ENCODE peak calls at places on chromosome 14, in nine cellular contexts. U is neural progenitor cell, M is foreskin fibroblast, E is astrocyte, F is mesothelial cell of epicardium, Q is sigmoid colon, I is GM13976, V is progenitor cell of endocrine pancreas, T is K562. G is an unnamed sample.

GRCh38 chr14:105087308-105087962 is 22.2 kb upstream of the GPR132 start:
- DNase-seq in U (peak; percentile 76), M (peak; percentile 74), E (peak; percentile 63), F (no peak), Q (peak; percentile 80), I (peak; percentile 79), V (no peak), T (peak; percentile 40), G (no peak)

GRCh38 chr14:53124778-53125177 is 28.3 kb downstream of the DDHD1 start:
- DNase-seq in U (no peak), M (no peak), E (no peak), F (no peak), Q (no peak), I (no peak), V (no peak), T (no peak), G (no peak)

GRCh38 chr14:35362911-35363374 is 41.6 kb downstream of the NFKBIA start:
- DNase-seq in U (no peak), M (peak; percentile 38), E (peak; percentile 78), F (no peak), Q (no peak), I (no peak), V (no peak), T (no peak), G (no peak)

GRCh38 chr14:34713681-34714319 is 593 bp downstream of the CFL2 start:
- DNase-seq in U (peak; percentile 26), M (peak; percentile 84), E (peak; percentile 83), F (no peak), Q (peak; percentile 79), I (peak; percentile 39), V (no peak), T (peak; percentile 7), G (no peak)

GRCh38 chr14:92726135-92726932 is 22.1 kb downstream of the LGMN start:
- DNase-seq in U (no peak), M (peak; percentile 82), E (peak; percentile 89), F (no peak), Q (peak; percentile 83), I (no peak), V (no peak), T (peak; percentile 47), G (no peak)

GRCh38 chr14:63308723-63309317 is 9.9 kb downstream of the GPHB5 start:
- DNase-seq in U (peak; percentile 63), M (peak; percentile 49), E (no peak), F (no peak), Q (no peak), I (no peak), V (no peak), T (peak; percentile 6), G (no peak)

GRCh38 chr14:94129758-94130414 is 482 bp upstream of the IFI27L2 start:
- DNase-seq in U (peak; percentile 75), M (peak; percentile 88), E (peak; percentile 35), F (no peak), Q (no peak), I (peak; percentile 40), V (no peak), T (peak; percentile 37), G (peak; percentile 38)

GRCh38 chr14:61288228-61288627 is 7.1 kb upstream of the TMEM30B start:
- DNase-seq in U (no peak), M (no peak), E (no peak), F (no peak), Q (no peak), I (no peak), V (no peak), T (no peak), G (no peak)

GRCh38 chr14:58738876-58739275 is 101.1 kb downstream of the DACT1 start:
- DNase-seq in U (no peak), M (peak; percentile 67), E (no peak), F (no peak), Q (no peak), I (no peak), V (no peak), T (no peak), G (no peak)

GRCh38 chr14:59882957-59883356 is 12.4 kb upstream of the RTN1 start:
- DNase-seq in U (peak; percentile 27), M (no peak), E (no peak), F (no peak), Q (no peak), I (no peak), V (no peak), T (peak; percentile 17), G (no peak)

GRCh38 chr14:94110552-94111181 is at the start of gene IFI27:
- DNase-seq in U (no peak), M (peak; percentile 74), E (peak; percentile 43), F (no peak), Q (peak; percentile 76), I (no peak), V (no peak), T (peak; percentile 44), G (no peak)

GRCh38 chr14:103730490-103731035 is 15.0 kb downstream of the ZFYVE21 start:
- DNase-seq in U (no peak), M (no peak), E (peak; percentile 33), F (no peak), Q (no peak), I (no peak), V (no peak), T (peak; percentile 44), G (no peak)

GRCh38 chr14:92880351-92880750 is 42.6 kb upstream of the CHGA start:
- DNase-seq in U (no peak), M (no peak), E (no peak), F (no peak), Q (no peak), I (no peak), V (no peak), T (no peak), G (no peak)

GRCh38 chr14:71363961-71364360 is 456.7 kb downstream of the PCNX1 start:
- DNase-seq in U (no peak), M (peak; percentile 74), E (peak; percentile 75), F (no peak), Q (no peak), I (no peak), V (no peak), T (no peak), G (no peak)

GRCh38 chr14:82070040-82070439 is 536.4 kb upstream of the SEL1L start:
- DNase-seq in U (no peak), M (no peak), E (no peak), F (no peak), Q (no peak), I (no peak), V (no peak), T (no peak), G (no peak)

GRCh38 chr14:83994020-83994419 is 1535.9 kb upstream of the FLRT2 start:
- DNase-seq in U (no peak), M (peak; percentile 85), E (peak; percentile 29), F (no peak), Q (no peak), I (no peak), V (no peak), T (no peak), G (no peak)

GRCh38 chr14:65850429-65851145 is 438.1 kb downstream of the FUT8 start:
- DNase-seq in U (no peak), M (no peak), E (no peak), F (no peak), Q (no peak), I (no peak), V (no peak), T (no peak), G (no peak)

GRCh38 chr14:24710403-24711063 is 76.5 kb upstream of the GZMB start:
- DNase-seq in U (peak; percentile 68), M (peak; percentile 76), E (peak; percentile 41), F (peak; percentile 68), Q (no peak), I (peak; percentile 65), V (peak; percentile 33), T (peak; percentile 37), G (peak; percentile 51)
- TF ChIP-seq CTCF in U (peak; percentile 89), M (peak; percentile 92), E (peak; percentile 79), F (peak; percentile 79), Q (no peak), I (peak; percentile 85), V (peak; percentile 88), T (peak; percentile 60), G (peak; percentile 85)

GRCh38 chr14:74085828-74086227 is 1.1 kb downstream of the LIN52 start:
- DNase-seq in U (no peak), M (no peak), E (no peak), F (no peak), Q (no peak), I (peak; percentile 57), V (no peak), T (no peak), G (no peak)
- TF ChIP-seq CTCF in U (no peak), M (no peak), E (no peak), F (no peak), Q (no peak), I (no peak), V (no peak), T (no peak), G (no peak)

GRCh38 chr14:23441076-23441475 is 5.6 kb upstream of the MYH7 start:
- DNase-seq in U (no peak), M (peak; percentile 7), E (no peak), F (peak; percentile 5), Q (no peak), I (no peak), V (no peak), T (no peak), G (no peak)
- TF ChIP-seq CTCF in U (no peak), M (no peak), E (no peak), F (no peak), Q (no peak), I (no peak), V (no peak), T (no peak), G (no peak)

DNA sequence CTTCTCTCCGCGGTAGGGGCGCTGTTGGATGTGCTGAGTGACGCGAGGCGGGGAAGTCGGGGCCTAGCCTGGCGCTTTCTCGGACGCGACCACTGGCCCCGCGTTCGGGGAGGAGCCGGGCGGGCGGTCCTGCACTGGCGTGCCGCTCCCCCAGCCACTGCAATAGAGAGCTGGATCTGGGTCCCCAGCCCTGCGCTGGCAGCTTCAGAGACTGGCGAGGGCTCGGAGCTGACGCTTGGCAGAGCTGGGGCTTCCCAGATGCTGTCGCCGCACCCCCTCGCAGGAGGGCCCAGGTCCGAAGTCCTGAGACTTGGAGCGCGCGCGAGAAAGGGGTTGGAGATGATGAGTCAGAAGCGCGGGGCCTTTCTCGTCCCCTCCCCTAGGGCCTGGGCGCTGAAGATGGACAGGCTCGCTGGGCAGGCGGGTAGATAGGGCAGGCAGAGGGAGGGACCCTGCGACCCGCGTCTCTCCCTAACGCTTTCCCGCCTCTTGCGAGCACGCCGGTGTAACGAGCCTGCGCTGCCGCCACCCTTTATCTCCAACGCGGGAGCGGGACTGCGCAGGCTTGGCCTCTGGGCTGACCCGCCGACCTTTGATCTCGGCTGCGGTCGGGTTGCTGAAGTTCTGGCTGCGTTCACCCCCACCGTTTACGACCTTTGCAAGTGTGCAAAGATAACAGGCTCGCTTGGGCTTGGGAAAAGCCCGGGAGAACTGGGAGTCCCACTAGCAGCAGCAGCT is 3.0 kb downstream of the TMEM253 start:
- DNase-seq in U (peak; percentile 98), M (peak; percentile 98), E (peak; percentile 92), F (peak; percentile 92), Q (peak; percentile 98), I (peak; percentile 93), V (peak; percentile 91), T (peak; percentile 84), G (peak; percentile 92)
- TF ChIP-seq CTCF in U (peak; percentile 70), M (peak; percentile 76), E (peak; percentile 62), F (peak; percentile 62), Q (peak; percentile 88), I (peak; percentile 65), V (peak; percentile 81), T (peak; percentile 72), G (no peak)

G was measured in neural crest cell.